ENCODE peak calls at places on chromosomes 4 and X, in ten cellular contexts. W is T follicular helper cell; Q is stimulated activated CD4-positive, alpha-beta T cell treated with anti-CD3 and anti-CD28 coated beads, Interleukin-4, amount 100 ng/mL, for 48 hours; H is activated T-helper 1 cell treated with anti-CD3 and anti-CD28 coated beads, Interleukin-12 subunit alpha, Interleukin-12 subunit beta, Interleukin-2, Interleukin-4 antibody, amounts not matched to agents 30 ng/mL and 10 ng/mL and 1 ng/mL, durations not matched to agents 14 hours and 24 hours and 36 hours; R is stimulated activated naive CD4-positive, alpha-beta T cell; T is K562; O is DMS79; K is CD4-positive, alpha-beta T cell; E is T-helper 2 cell; P is AML-193. N is an unnamed sample.

GRCh38 chr4:3706565-3707422 is 59.4 kb upstream of the ADRA2C start:
- DNase-seq in Q (no peak), O (no peak), T (no peak), R (no peak), H (no peak), W (no peak), K (no peak), P (no peak), E (no peak), N (peak)

GRCh38 chr4:24583451-24584174 is 741 bp downstream of the DHX15 start:
- DNase-seq in H (peak), E (peak), P (peak), W (peak), T (peak), O (peak), Q (peak), R (peak), K (peak), N (peak)

GRCh38 chr4:3471886-3472285 is 8.8 kb downstream of the DOK7 start:
- DNase-seq in Q (no peak), R (no peak), O (no peak), T (no peak), W (no peak), H (no peak), P (no peak), E (no peak), K (no peak), N (no peak)

GRCh38 chrX:112631892-112632291 is 47.8 kb downstream of the LHFPL1 start:
- DNase-seq in T (no peak), Q (no peak), K (no peak), H (no peak), W (no peak), E (peak), O (no peak), R (no peak), P (no peak), N (no peak)

GRCh38 chr4:36243355-36244256 is 708 bp downstream of the ARAP2 start:
- DNase-seq in K (peak), O (no peak), W (peak), R (peak), T (no peak), H (peak), E (peak), Q (peak), P (peak), N (peak)

GRCh38 chr4:83358410-83358809 is 23.8 kb upstream of the HPSE start:
- DNase-seq in R (no peak), H (no peak), K (no peak), Q (no peak), T (no peak), P (no peak), E (no peak), W (no peak), O (no peak), N (no peak)

GRCh38 chrX:51336584-51336983 is 4.0 kb downstream of the NUDT10 start:
- DNase-seq in T (peak), W (no peak), H (no peak), Q (no peak), O (no peak), E (peak), R (peak), K (no peak), P (peak), N (no peak)

GRCh38 chr4:6324999-6325790 is 55.5 kb downstream of the WFS1 start:
- DNase-seq in T (no peak), W (no peak), R (no peak), Q (no peak), E (no peak), K (no peak), O (no peak), H (no peak), P (peak), N (no peak)

GRCh38 chr4:95155759-95156451 is 392.9 kb downstream of the UNC5C start:
- DNase-seq in R (no peak), E (peak), P (peak), O (no peak), H (no peak), T (peak), Q (no peak), W (no peak), K (no peak), N (peak)

GRCh38 chr4:132108784-132109183 is 1040.3 kb upstream of the PCDH10 start:
- DNase-seq in H (no peak), K (no peak), E (no peak), Q (no peak), P (no peak), W (no peak), T (no peak), O (no peak), R (no peak), N (no peak)

GRCh38 chrX:112078606-112079005 is 4.0 kb downstream of the TRPC5 start:
- DNase-seq in T (no peak), W (no peak), H (no peak), K (no peak), R (no peak), Q (no peak), P (no peak), O (no peak), E (no peak), N (no peak)

GRCh38 chr4:1033840-1034551 is 22.6 kb downstream of the FGFRL1 start:
- DNase-seq in O (no peak), P (no peak), Q (no peak), W (no peak), R (no peak), T (no peak), K (no peak), E (no peak), H (no peak), N (no peak)

GRCh38 chrX:147958316-147958715 is 22.8 kb upstream of the FMR1NB start:
- DNase-seq in R (no peak), H (no peak), E (no peak), W (no peak), K (no peak), P (no peak), Q (no peak), O (no peak), T (no peak), N (no peak)

GRCh38 chrX:66988331-66988730 is 349.5 kb upstream of the EDA2R start:
- DNase-seq in K (no peak), P (no peak), T (no peak), R (no peak), H (no peak), W (no peak), Q (no peak), O (no peak), E (no peak), N (no peak)

GRCh38 chr4:145882594-145882993 is 56.0 kb downstream of the ZNF827 start:
- DNase-seq in P (no peak), H (no peak), K (no peak), Q (no peak), R (no peak), O (peak), E (no peak), W (no peak), T (no peak), N (no peak)

GRCh38 chr4:183180621-183181020 is 81.6 kb downstream of the WWC2 start:
- DNase-seq in Q (no peak), T (no peak), H (no peak), E (no peak), P (no peak), W (no peak), O (no peak), K (no peak), R (no peak), N (no peak)